ENCODE peak calls at places on chromosomes 12 and 14, in nine cellular contexts. M is heart right ventricle, E is GM10248, K is kidney epithelial cell, N is foreskin fibroblast, Q is colonic mucosa, O is nephron progenitor cell, C is fibroblast of lung, F is GM12865. D is an unnamed sample.

GRCh38 chr12:85445060-85445938 is 165.3 kb downstream of the ALX1 start:
- DNase-seq in Q (peak), N (no peak), E (no peak), K (peak), O (no peak), F (no peak), M (no peak), C (no peak), D (no peak)

GRCh38 chr12:124053855-124054254 is 80.8 kb downstream of the ZNF664 start:
- DNase-seq in E (no peak), C (peak), N (peak), K (no peak), M (peak), Q (no peak), F (peak), O (peak), D (peak)

GRCh38 chr14:67228325-67228984 is 12.8 kb upstream of the PALS1 start:
- DNase-seq in F (no peak), K (no peak), N (no peak), M (no peak), O (no peak), E (no peak), C (peak), Q (no peak), D (no peak)

GRCh38 chr12:67940780-67941243 is 48.4 kb upstream of the IFNG-AS1 start:
- DNase-seq in M (no peak), O (no peak), C (peak), Q (peak), F (no peak), N (peak), E (no peak), K (no peak), D (no peak)

GRCh38 chr12:96606134-96606533 is 116.8 kb downstream of the CFAP54 start:
- DNase-seq in F (no peak), E (no peak), O (no peak), M (no peak), N (no peak), K (no peak), Q (no peak), C (no peak), D (no peak)

GRCh38 chr12:131011165-131012079 is 57.7 kb downstream of the ADGRD1 start:
- DNase-seq in K (no peak), M (no peak), E (no peak), F (no peak), Q (no peak), O (no peak), N (peak), C (no peak), D (peak)

GRCh38 chr14:89479802-89480201 is 62.8 kb upstream of the FOXN3 start:
- DNase-seq in Q (no peak), M (no peak), E (no peak), C (peak), O (no peak), K (no peak), N (no peak), F (no peak), D (no peak)

GRCh38 chr12:22576473-22576872 is 32.1 kb upstream of the C2CD5 start:
- DNase-seq in Q (peak), E (no peak), C (no peak), N (no peak), K (no peak), F (no peak), O (no peak), M (no peak), D (no peak)

GRCh38 chr12:79710707-79711483 is 20.1 kb upstream of the PAWR start:
- DNase-seq in K (no peak), F (no peak), M (no peak), N (no peak), C (no peak), Q (no peak), O (no peak), E (no peak), D (no peak)

GRCh38 chr14:30227871-30228270 is 300.2 kb upstream of the PRKD1 start:
- DNase-seq in O (no peak), Q (no peak), E (no peak), K (peak), F (no peak), N (peak), M (no peak), C (peak), D (peak)

GRCh38 chr12:13411287-13411686 is 214.8 kb downstream of the EMP1 start:
- DNase-seq in M (no peak), C (no peak), K (no peak), O (no peak), N (no peak), E (no peak), Q (no peak), F (no peak), D (no peak)

GRCh38 chr12:120342567-120343537 is 15.3 kb upstream of the PLA2G1B start:
- DNase-seq in C (no peak), K (no peak), F (no peak), O (no peak), E (no peak), N (no peak), M (no peak), Q (no peak), D (no peak)

GRCh38 chr12:49552899-49553298 is 14.1 kb downstream of the KCNH3 start:
- DNase-seq in K (no peak), N (no peak), Q (no peak), F (no peak), C (no peak), E (no peak), M (no peak), O (no peak), D (no peak)

GRCh38 chr12:49552014-49552413 is 13.2 kb downstream of the KCNH3 start:
- DNase-seq in M (peak), O (no peak), K (no peak), N (peak), Q (no peak), F (no peak), E (no peak), C (no peak), D (no peak)

GRCh38 chr12:49554266-49554665 is 13.7 kb downstream of the MCRS1 start:
- DNase-seq in N (no peak), C (no peak), F (no peak), O (no peak), E (no peak), M (no peak), Q (no peak), K (no peak), D (no peak)

GRCh38 chr12:49552425-49552824 is 13.6 kb downstream of the KCNH3 start:
- DNase-seq in C (no peak), M (no peak), Q (no peak), F (no peak), N (no peak), K (no peak), O (no peak), E (no peak), D (no peak)

GRCh38 chr12:49553512-49554088 is 14.3 kb downstream of the MCRS1 start:
- DNase-seq in C (no peak), K (no peak), O (no peak), F (peak), M (no peak), E (peak), Q (no peak), N (no peak), D (no peak)
- TF ChIP-seq CTCF in C (no peak), K (peak), O (peak), F (peak), M (peak), E (peak), Q (peak), N (peak), D (peak)

GRCh38 chr12:72570601-72571000 is 298.4 kb downstream of the TRHDE start:
- DNase-seq in C (no peak), Q (no peak), K (no peak), N (no peak), F (peak), M (no peak), E (peak), O (peak), D (no peak)
- TF ChIP-seq CTCF in C (no peak), Q (no peak), K (peak), N (peak), F (peak), M (peak), E (peak), O (peak), D (no peak)

GRCh38 chr14:49310298-49310697 is 275.9 kb downstream of the RPS29 start:
- DNase-seq in E (no peak), C (no peak), K (no peak), Q (no peak), M (no peak), F (no peak), N (no peak), O (no peak), D (no peak)

GRCh38 chr14:49303952-49304516 is 282.1 kb downstream of the RPS29 start:
- DNase-seq in F (peak), K (peak), Q (peak), E (no peak), N (no peak), O (peak), C (peak), M (no peak), D (no peak)

DNA sequence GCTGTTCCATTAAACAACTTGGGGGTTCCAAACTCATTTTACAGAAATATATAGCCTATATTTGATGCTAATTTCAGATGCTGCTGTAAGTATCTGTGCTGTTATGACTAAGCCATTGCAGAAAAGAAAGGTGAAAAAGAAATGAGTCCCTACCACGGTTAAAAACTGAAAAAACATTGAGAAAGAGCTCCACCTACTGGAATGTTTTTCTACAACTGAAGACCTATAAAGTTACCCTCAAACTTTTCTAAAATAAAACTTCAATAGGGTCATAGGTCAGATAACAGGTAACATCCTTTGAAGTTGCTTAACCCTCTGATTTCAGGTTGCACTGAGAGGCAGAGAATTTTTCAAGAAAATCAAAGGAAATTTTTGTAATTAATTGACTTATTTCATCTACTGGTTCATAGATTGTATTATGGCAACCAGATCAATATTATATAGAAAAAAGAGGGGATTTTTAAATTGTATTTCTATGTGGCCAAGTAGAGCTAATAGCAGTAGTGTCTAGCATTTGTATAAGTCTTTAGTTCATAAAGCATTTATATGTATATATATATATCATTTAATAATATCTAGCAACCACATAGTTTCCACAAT is 279.9 kb downstream of the RPS29 start:
- DNase-seq in N (no peak), K (no peak), F (peak), O (no peak), E (peak), C (peak), Q (no peak), M (no peak), D (no peak)
- TF ChIP-seq CTCF in N (peak), K (peak), F (peak), O (peak), E (peak), C (no peak), Q (no peak), M (peak), D (peak)

GRCh38 chr12:46677749-46678148 is 148.0 kb downstream of the SLC38A4 start:
- DNase-seq in M (no peak), N (no peak), K (no peak), Q (no peak), F (no peak), E (no peak), C (peak), O (no peak), D (no peak)
- TF ChIP-seq CTCF in M (peak), N (peak), K (peak), Q (no peak), F (no peak), E (no peak), C (no peak), O (no peak), D (peak)

DNA sequence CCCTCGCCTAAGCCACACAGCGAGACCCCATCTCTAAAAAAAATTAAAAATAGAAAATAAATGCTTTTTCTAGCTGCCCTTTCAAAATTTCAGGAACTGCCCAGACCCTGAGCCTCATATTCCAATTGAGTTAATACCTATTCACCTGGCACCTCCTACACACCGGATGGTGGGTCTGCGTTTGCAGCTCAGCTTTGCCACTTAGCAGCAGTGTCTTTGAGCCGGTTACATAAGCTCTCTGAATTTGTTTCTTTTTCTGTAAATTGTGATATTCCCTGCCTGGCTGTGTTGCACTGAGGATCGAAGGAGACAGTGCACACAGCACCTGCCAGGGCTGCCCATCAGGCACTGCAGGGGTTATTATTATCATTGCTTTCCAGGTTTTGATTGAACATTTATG is 125.6 kb downstream of the EML1 start:
- DNase-seq in E (no peak), N (no peak), C (no peak), M (no peak), F (no peak), O (no peak), Q (no peak), K (no peak), D (no peak)
- TF ChIP-seq CTCF in E (no peak), N (no peak), C (no peak), M (no peak), F (no peak), O (no peak), Q (no peak), K (no peak), D (no peak)

DNA sequence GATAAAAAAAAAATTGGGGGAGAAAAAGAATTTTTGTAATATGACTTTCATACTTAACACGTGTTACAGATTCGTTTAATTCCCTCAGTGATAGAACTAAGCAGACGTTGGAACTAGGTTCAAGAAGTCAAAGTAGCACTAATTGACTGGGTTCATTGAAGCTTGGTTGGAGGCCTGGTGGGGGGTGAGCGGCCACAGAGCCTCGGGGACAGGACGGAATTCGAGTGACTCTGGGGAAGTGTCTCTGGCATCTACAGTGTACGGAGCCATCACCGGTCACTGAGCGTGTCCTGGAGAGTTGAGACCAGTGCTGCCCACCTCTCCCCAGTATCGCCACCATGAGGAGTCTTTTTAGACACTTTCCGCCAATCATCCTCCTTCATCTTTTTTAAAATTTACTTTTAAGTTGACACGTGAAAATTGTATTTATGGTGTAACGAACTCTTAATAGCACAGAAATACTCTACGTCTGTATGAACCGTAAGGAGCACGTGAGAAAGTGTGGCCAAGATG is 1.3 kb downstream of the ZFYVE21 start:
- DNase-seq in O (no peak), Q (no peak), F (no peak), N (no peak), E (no peak), K (no peak), M (no peak), C (no peak), D (no peak)
- TF ChIP-seq CTCF in O (no peak), Q (no peak), F (no peak), N (no peak), E (no peak), K (no peak), M (no peak), C (no peak), D (no peak)

GRCh38 chr14:99389171-99389826 is 91.4 kb downstream of the SETD3 start:
- DNase-seq in M (peak), F (peak), C (peak), N (peak), O (peak), K (no peak), E (peak), Q (peak), D (no peak)
- TF ChIP-seq CTCF in M (peak), F (peak), C (peak), N (peak), O (peak), K (peak), E (peak), Q (peak), D (peak)

GRCh38 chr14:61281911-61282310 is 773 bp upstream of the TMEM30B start:
- DNase-seq in Q (no peak), F (no peak), N (no peak), E (no peak), M (no peak), K (no peak), C (no peak), O (no peak), D (no peak)

GRCh38 chr14:61282746-61283145 is 1.6 kb upstream of the TMEM30B start:
- DNase-seq in C (no peak), N (no peak), Q (no peak), K (no peak), O (no peak), E (no peak), M (no peak), F (no peak), D (no peak)

GRCh38 chr14:61281186-61281676 is at the start of gene TMEM30B:
- DNase-seq in O (no peak), M (no peak), K (no peak), N (no peak), E (no peak), C (no peak), F (no peak), Q (peak), D (no peak)

GRCh38 chr14:61280092-61280525 is 1.0 kb downstream of the TMEM30B start:
- DNase-seq in M (no peak), Q (peak), F (no peak), K (no peak), E (no peak), N (no peak), O (no peak), C (no peak), D (no peak)

DNA sequence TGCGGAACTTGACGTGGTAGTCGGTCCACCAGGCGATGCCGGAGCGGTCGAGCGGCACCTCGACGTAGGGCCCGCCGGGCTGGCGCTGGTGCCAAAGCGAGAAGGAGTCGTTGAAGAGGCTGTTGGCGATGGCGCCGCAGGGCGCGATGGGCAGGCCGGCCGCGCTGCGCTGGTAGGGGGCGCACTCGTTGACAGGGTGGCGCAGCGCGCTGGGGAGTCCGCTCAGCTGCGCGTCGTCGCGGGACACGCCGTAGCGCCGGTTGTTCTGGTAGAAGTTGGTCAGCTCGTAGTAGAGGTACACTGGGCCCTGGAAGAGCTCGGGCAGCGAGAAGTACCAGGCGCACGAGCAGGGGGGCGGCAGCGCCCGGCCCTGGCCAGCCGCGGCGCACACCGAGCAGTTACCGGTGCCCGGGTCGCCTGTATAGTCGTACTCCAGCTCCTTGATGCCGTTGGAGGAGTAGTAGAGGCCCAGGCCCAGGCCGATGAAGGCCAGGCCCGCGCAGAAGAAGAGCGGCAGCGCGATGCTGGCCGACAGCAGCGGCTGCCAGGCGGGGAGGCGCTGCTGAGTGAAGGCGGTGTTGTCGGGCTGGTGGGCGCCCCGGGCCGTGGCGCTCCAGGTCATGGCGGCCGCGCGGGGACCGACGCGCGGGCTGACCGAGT is 482 bp downstream of the TMEM30B start:
- DNase-seq in F (peak), K (no peak), O (peak), N (peak), Q (peak), M (peak), C (peak), E (peak), D (no peak)
- TF ChIP-seq CTCF in F (peak), K (peak), O (peak), N (peak), Q (peak), M (peak), C (peak), E (peak), D (peak)

GRCh38 chr12:17588968-17589367 is 501.0 kb downstream of the RERGL start:
- DNase-seq in O (peak), Q (no peak), F (no peak), K (no peak), N (no peak), M (no peak), C (peak), E (no peak), D (no peak)
- TF ChIP-seq CTCF in O (peak), Q (no peak), F (peak), K (peak), N (no peak), M (no peak), C (peak), E (no peak), D (no peak)